ENCODE peak calls at places on chromosomes 16 and 17, in seven cellular contexts. One of them, this sample, is unnamed. For H3K4me1, the result is how much of the 10 kb centered on the place peaks cover.

GRCh38 chr16:715448-716249 is 731 bp downstream of the METRN start:
- DNase-seq in lung: no peak
- DNase-seq in testis: no peak
- DNase-seq in OCI-LY7: peak
- DNase-seq in esophagus muscularis mucosa: no peak
- DNase-seq in body of pancreas: no peak
- DNase-seq in CD8-positive, alpha-beta memory T cell: no peak
- DNase-seq in this sample: no peak

GRCh38 chr16:4244254-4244812 is 2.5 kb upstream of the SRL start:
- DNase-seq in lung: no peak
- DNase-seq in testis: no peak
- DNase-seq in OCI-LY7: no peak
- DNase-seq in esophagus muscularis mucosa: no peak
- DNase-seq in body of pancreas: peak
- DNase-seq in CD8-positive, alpha-beta memory T cell: no peak
- DNase-seq in this sample: peak

GRCh38 chr16:21159281-21159951 is 942 bp downstream of the LDAF1 start:
- DNase-seq in lung: peak
- DNase-seq in testis: peak
- DNase-seq in OCI-LY7: peak
- DNase-seq in esophagus muscularis mucosa: no peak
- DNase-seq in body of pancreas: peak
- DNase-seq in CD8-positive, alpha-beta memory T cell: peak
- DNase-seq in this sample: peak

GRCh38 chr17:8038954-8039610 is at the start of gene ALOX15B:
- DNase-seq in lung: peak
- DNase-seq in testis: no peak
- DNase-seq in OCI-LY7: no peak
- DNase-seq in esophagus muscularis mucosa: no peak
- DNase-seq in body of pancreas: no peak
- DNase-seq in CD8-positive, alpha-beta memory T cell: peak
- DNase-seq in this sample: peak

GRCh38 chr17:41717408-41718286 is 5.5 kb downstream of the GAST start:
- DNase-seq in lung: no peak
- DNase-seq in testis: no peak
- DNase-seq in OCI-LY7: no peak
- DNase-seq in esophagus muscularis mucosa: no peak
- DNase-seq in body of pancreas: no peak
- DNase-seq in CD8-positive, alpha-beta memory T cell: no peak
- DNase-seq in this sample: no peak

GRCh38 chr17:44417553-44417952 is 28.1 kb upstream of the ITGA2B start:
- DNase-seq in lung: no peak
- DNase-seq in testis: no peak
- DNase-seq in OCI-LY7: no peak
- DNase-seq in esophagus muscularis mucosa: no peak
- DNase-seq in body of pancreas: no peak
- DNase-seq in CD8-positive, alpha-beta memory T cell: no peak
- DNase-seq in this sample: no peak

GRCh38 chr16:82655720-82656500 is 29.1 kb downstream of the CDH13 start:
- DNase-seq in lung: no peak
- DNase-seq in testis: no peak
- DNase-seq in OCI-LY7: no peak
- DNase-seq in esophagus muscularis mucosa: no peak
- DNase-seq in body of pancreas: no peak
- DNase-seq in CD8-positive, alpha-beta memory T cell: no peak
- DNase-seq in this sample: no peak

GRCh38 chr16:2121853-2122252 is 13.8 kb downstream of the PKD1 start:
- DNase-seq in lung: no peak
- DNase-seq in testis: no peak
- DNase-seq in OCI-LY7: no peak
- DNase-seq in esophagus muscularis mucosa: no peak
- DNase-seq in body of pancreas: no peak
- DNase-seq in CD8-positive, alpha-beta memory T cell: no peak
- DNase-seq in this sample: no peak

GRCh38 chr17:58344047-58344790 is 7.8 kb downstream of the SUPT4H1 start:
- DNase-seq in lung: no peak
- DNase-seq in testis: no peak
- DNase-seq in OCI-LY7: peak
- DNase-seq in esophagus muscularis mucosa: no peak
- DNase-seq in body of pancreas: no peak
- DNase-seq in CD8-positive, alpha-beta memory T cell: peak
- DNase-seq in this sample: peak

GRCh38 chr17:28807925-28808641 is 34.5 kb downstream of the FAM222B start:
- DNase-seq in lung: no peak
- DNase-seq in testis: no peak
- DNase-seq in OCI-LY7: no peak
- DNase-seq in esophagus muscularis mucosa: no peak
- DNase-seq in body of pancreas: no peak
- DNase-seq in CD8-positive, alpha-beta memory T cell: no peak
- DNase-seq in this sample: no peak

GRCh38 chr16:86956437-86956836 is 360.8 kb downstream of the C16orf95 start:
- DNase-seq in lung: no peak
- DNase-seq in testis: no peak
- DNase-seq in OCI-LY7: no peak
- DNase-seq in esophagus muscularis mucosa: no peak
- DNase-seq in body of pancreas: no peak
- DNase-seq in CD8-positive, alpha-beta memory T cell: no peak
- DNase-seq in this sample: no peak

GRCh38 chr16:57707331-57707730 is 12.7 kb downstream of the DRC7 start:
- DNase-seq in lung: no peak
- DNase-seq in testis: no peak
- DNase-seq in OCI-LY7: no peak
- DNase-seq in esophagus muscularis mucosa: no peak
- DNase-seq in body of pancreas: no peak
- DNase-seq in CD8-positive, alpha-beta memory T cell: no peak
- DNase-seq in this sample: no peak

GRCh38 chr17:82709676-82710498 is 6.6 kb upstream of the FN3KRP start:
- DNase-seq in lung: no peak
- DNase-seq in testis: no peak
- DNase-seq in OCI-LY7: no peak
- DNase-seq in esophagus muscularis mucosa: no peak
- DNase-seq in body of pancreas: no peak
- DNase-seq in CD8-positive, alpha-beta memory T cell: no peak
- DNase-seq in this sample: no peak
- H3K4me3 ChIP-seq in lung: no peak
- H3K4me3 ChIP-seq in testis: no peak
- H3K4me3 ChIP-seq in OCI-LY7: peak
- H3K4me3 ChIP-seq in esophagus muscularis mucosa: no peak
- H3K4me3 ChIP-seq in body of pancreas: no peak
- H3K4me3 ChIP-seq in CD8-positive, alpha-beta memory T cell: no peak
- H3K4me3 ChIP-seq in this sample: no peak

GRCh38 chr16:15396948-15397594 is 1.5 kb downstream of the MPV17L start:
- DNase-seq in lung: no peak
- DNase-seq in testis: no peak
- DNase-seq in OCI-LY7: no peak
- DNase-seq in esophagus muscularis mucosa: no peak
- DNase-seq in body of pancreas: peak
- DNase-seq in CD8-positive, alpha-beta memory T cell: no peak
- DNase-seq in this sample: no peak
- H3K27ac ChIP-seq in lung: no peak
- H3K27ac ChIP-seq in testis: no peak
- H3K27ac ChIP-seq in OCI-LY7: no peak
- H3K27ac ChIP-seq in esophagus muscularis mucosa: peak
- H3K27ac ChIP-seq in body of pancreas: peak
- H3K27ac ChIP-seq in CD8-positive, alpha-beta memory T cell: no peak
- H3K27ac ChIP-seq in this sample: no peak

DNA sequence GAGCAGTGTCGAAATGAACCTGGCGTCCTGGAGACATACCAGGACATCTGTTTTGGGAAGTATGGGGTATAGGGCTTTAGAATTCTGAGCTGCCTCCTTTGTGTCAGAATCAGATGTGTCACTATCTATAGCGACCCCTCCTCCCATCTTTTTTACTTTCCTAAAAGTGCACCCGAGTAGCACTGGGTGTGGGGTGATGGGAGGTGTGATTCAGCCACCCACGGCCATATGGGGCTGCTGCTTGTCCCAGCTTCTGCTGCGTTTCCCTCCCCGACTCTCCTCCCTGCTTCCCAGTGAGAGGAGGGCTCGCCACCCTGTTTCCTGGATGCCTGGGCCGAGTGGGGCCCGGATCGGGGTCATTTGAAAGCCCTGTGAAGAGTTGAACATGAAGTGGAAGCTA is 638.6 kb upstream of the EEF2KMT start:
- DNase-seq in lung: no peak
- DNase-seq in testis: no peak
- DNase-seq in OCI-LY7: no peak
- DNase-seq in esophagus muscularis mucosa: no peak
- DNase-seq in body of pancreas: no peak
- DNase-seq in CD8-positive, alpha-beta memory T cell: no peak
- DNase-seq in this sample: no peak
- H3K4me1 ChIP-seq in lung: under half
- H3K4me1 ChIP-seq in testis: under half
- H3K4me1 ChIP-seq in OCI-LY7: under half
- H3K4me1 ChIP-seq in esophagus muscularis mucosa: under half
- H3K4me1 ChIP-seq in body of pancreas: under half
- H3K4me1 ChIP-seq in CD8-positive, alpha-beta memory T cell: under half
- H3K4me1 ChIP-seq in this sample: under half

GRCh38 chr16:18788828-18789514 is 1.2 kb downstream of the RPS15A start:
- DNase-seq in lung: no peak
- DNase-seq in testis: no peak
- DNase-seq in OCI-LY7: peak
- DNase-seq in esophagus muscularis mucosa: no peak
- DNase-seq in body of pancreas: no peak
- DNase-seq in CD8-positive, alpha-beta memory T cell: no peak
- DNase-seq in this sample: peak

GRCh38 chr16:18783430-18784341 is 6.4 kb downstream of the RPS15A start:
- DNase-seq in lung: no peak
- DNase-seq in testis: no peak
- DNase-seq in OCI-LY7: no peak
- DNase-seq in esophagus muscularis mucosa: no peak
- DNase-seq in body of pancreas: peak
- DNase-seq in CD8-positive, alpha-beta memory T cell: no peak
- DNase-seq in this sample: no peak

GRCh38 chr16:18789515-18789849 is 652 bp downstream of the RPS15A start:
- DNase-seq in lung: no peak
- DNase-seq in testis: no peak
- DNase-seq in OCI-LY7: no peak
- DNase-seq in esophagus muscularis mucosa: no peak
- DNase-seq in body of pancreas: no peak
- DNase-seq in CD8-positive, alpha-beta memory T cell: no peak
- DNase-seq in this sample: no peak

GRCh38 chr16:18782697-18783429 is 7.3 kb downstream of the RPS15A start:
- DNase-seq in lung: no peak
- DNase-seq in testis: no peak
- DNase-seq in OCI-LY7: no peak
- DNase-seq in esophagus muscularis mucosa: no peak
- DNase-seq in body of pancreas: no peak
- DNase-seq in CD8-positive, alpha-beta memory T cell: no peak
- DNase-seq in this sample: no peak

GRCh38 chr16:18784917-18785623 is 5.1 kb downstream of the RPS15A start:
- DNase-seq in lung: no peak
- DNase-seq in testis: no peak
- DNase-seq in OCI-LY7: no peak
- DNase-seq in esophagus muscularis mucosa: no peak
- DNase-seq in body of pancreas: no peak
- DNase-seq in CD8-positive, alpha-beta memory T cell: no peak
- DNase-seq in this sample: no peak
- H3K4me3 ChIP-seq in lung: no peak
- H3K4me3 ChIP-seq in testis: no peak
- H3K4me3 ChIP-seq in OCI-LY7: peak
- H3K4me3 ChIP-seq in esophagus muscularis mucosa: no peak
- H3K4me3 ChIP-seq in body of pancreas: no peak
- H3K4me3 ChIP-seq in CD8-positive, alpha-beta memory T cell: no peak
- H3K4me3 ChIP-seq in this sample: no peak

This sample was measured in small intestine.